ENCODE peak calls at places on chromosomes 5 and 9, in seven cellular contexts. T is NCI-H446; M is T-helper 2 cell; E is CD4-positive, CD25-positive, alpha-beta regulatory T cell; D is AG20443; X is RWPE1; Y is A549. J is an unnamed sample.

GRCh38 chr5:643351-643801 is 31.2 kb downstream of the CEP72 start:
- DNase-seq in T (no peak), M (no peak), E (no peak), D (no peak), X (no peak), Y (no peak), J (no peak)

GRCh38 chr9:124263800-124264426 is 6.2 kb downstream of the NEK6 start:
- DNase-seq in T (no peak), M (no peak), E (no peak), D (no peak), X (no peak), Y (no peak), J (no peak)

GRCh38 chr9:536597-537511 is 304.6 kb upstream of the DMRT1 start:
- DNase-seq in T (no peak), M (peak; percentile 30), E (no peak), D (no peak), X (no peak), Y (no peak), J (no peak)

GRCh38 chr5:161546463-161547301 is at the start of gene GABRB2:
- DNase-seq in T (peak; percentile 63), M (peak; percentile 50), E (peak; percentile 11), D (peak; percentile 78), X (peak; percentile 33), Y (peak; percentile 25), J (no peak)

GRCh38 chr9:83706703-83707517 is 848 bp downstream of the UBQLN1 start:
- DNase-seq in T (no peak), M (peak; percentile 81), E (peak; percentile 54), D (no peak), X (no peak), Y (peak; percentile 28), J (peak; percentile 42)

GRCh38 chr9:4798281-4798680 is 5.5 kb downstream of the RCL1 start:
- DNase-seq in T (no peak), M (no peak), E (no peak), D (no peak), X (no peak), Y (no peak), J (no peak)

GRCh38 chr5:58490397-58491072 is 700 bp upstream of the GAPT start:
- DNase-seq in T (no peak), M (no peak), E (no peak), D (no peak), X (no peak), Y (no peak), J (no peak)

GRCh38 chr5:4720831-4721230 is 419.3 kb upstream of the ADAMTS16 start:
- DNase-seq in T (no peak), M (no peak), E (no peak), D (no peak), X (no peak), Y (no peak), J (no peak)

J was measured in central memory CD8-positive, alpha-beta T cell.